ENCODE peak calls at places on chromosomes 11 and 22, in eight cellular contexts. F is GM23248, R is GM23338, I is hepatocyte, B is PC-3, Y is neural progenitor cell, G is HCT116, E is SK-N-SH. M is an unnamed sample. For H3K27me3, the result is how much of the 10 kb centered on the place peaks cover.

GRCh38 chr11:85737738-85738137 is 51.7 kb upstream of the CCDC89 start:
- DNase-seq in E (no peak), R (no peak), I (no peak), F (no peak), B (peak), Y (no peak), G (no peak), M (no peak)

GRCh38 chr11:66359662-66360087 is 11.9 kb downstream of the SLC29A2 start:
- DNase-seq in Y (no peak), G (no peak), R (peak), I (peak), F (no peak), B (no peak), E (no peak), M (no peak)

GRCh38 chr22:39959640-39960447 is at the start of gene TMA7B:
- DNase-seq in F (peak), Y (peak), R (peak), I (peak), G (no peak), B (peak), E (peak), M (no peak)

GRCh38 chr22:24433001-24433867 is 5.8 kb downstream of the ADORA2A start:
- DNase-seq in Y (no peak), B (no peak), R (no peak), I (no peak), G (no peak), F (no peak), E (peak), M (no peak)

GRCh38 chr11:107591098-107591445 is at the start of gene ELMOD1:
- DNase-seq in E (peak), B (peak), Y (peak), R (peak), I (peak), G (no peak), F (peak), M (peak)

GRCh38 chr11:87662287-87662686 is 513.0 kb downstream of the RAB38 start:
- DNase-seq in Y (no peak), F (no peak), G (no peak), R (no peak), B (no peak), I (no peak), E (no peak), M (no peak)

GRCh38 chr11:128508785-128509518 is 78.4 kb downstream of the ETS1 start:
- DNase-seq in G (no peak), Y (no peak), I (no peak), F (peak), B (peak), R (no peak), E (no peak), M (no peak)

GRCh38 chr11:118634435-118635236 is 27.2 kb downstream of the PHLDB1 start:
- DNase-seq in E (peak), Y (peak), F (peak), B (peak), I (peak), G (no peak), R (peak), M (peak)

GRCh38 chr11:132858203-132858602 is 674.1 kb downstream of the OPCML start:
- DNase-seq in R (peak), B (no peak), I (peak), Y (peak), E (no peak), F (peak), G (no peak), M (no peak)

DNA sequence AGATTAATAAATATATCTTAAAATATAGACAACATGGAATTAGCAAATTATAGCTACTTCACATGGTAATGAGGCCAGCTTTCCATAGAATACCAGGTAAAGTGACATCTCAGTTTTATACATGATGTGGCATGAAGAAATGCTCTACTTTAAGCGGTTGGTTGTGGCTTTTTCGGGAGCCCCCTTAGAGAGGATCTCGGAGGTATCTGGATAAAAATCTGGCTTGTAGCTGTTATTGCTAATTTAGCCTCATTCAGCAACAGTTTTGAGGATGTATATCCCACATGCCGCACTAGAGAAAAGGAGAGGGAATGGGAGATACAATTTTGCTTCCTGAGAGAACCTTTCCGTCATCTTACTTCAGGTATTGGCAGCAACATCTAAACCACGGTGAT is 24.0 kb upstream of the TOP3B start:
- DNase-seq in B (no peak), F (no peak), Y (no peak), R (no peak), E (no peak), I (no peak), G (no peak), M (no peak)
- H3K27me3 ChIP-seq in B (under half), F (under half), Y (half or more), R (half or more), E (under half), I (under half), G (under half), M (under half)

DNA sequence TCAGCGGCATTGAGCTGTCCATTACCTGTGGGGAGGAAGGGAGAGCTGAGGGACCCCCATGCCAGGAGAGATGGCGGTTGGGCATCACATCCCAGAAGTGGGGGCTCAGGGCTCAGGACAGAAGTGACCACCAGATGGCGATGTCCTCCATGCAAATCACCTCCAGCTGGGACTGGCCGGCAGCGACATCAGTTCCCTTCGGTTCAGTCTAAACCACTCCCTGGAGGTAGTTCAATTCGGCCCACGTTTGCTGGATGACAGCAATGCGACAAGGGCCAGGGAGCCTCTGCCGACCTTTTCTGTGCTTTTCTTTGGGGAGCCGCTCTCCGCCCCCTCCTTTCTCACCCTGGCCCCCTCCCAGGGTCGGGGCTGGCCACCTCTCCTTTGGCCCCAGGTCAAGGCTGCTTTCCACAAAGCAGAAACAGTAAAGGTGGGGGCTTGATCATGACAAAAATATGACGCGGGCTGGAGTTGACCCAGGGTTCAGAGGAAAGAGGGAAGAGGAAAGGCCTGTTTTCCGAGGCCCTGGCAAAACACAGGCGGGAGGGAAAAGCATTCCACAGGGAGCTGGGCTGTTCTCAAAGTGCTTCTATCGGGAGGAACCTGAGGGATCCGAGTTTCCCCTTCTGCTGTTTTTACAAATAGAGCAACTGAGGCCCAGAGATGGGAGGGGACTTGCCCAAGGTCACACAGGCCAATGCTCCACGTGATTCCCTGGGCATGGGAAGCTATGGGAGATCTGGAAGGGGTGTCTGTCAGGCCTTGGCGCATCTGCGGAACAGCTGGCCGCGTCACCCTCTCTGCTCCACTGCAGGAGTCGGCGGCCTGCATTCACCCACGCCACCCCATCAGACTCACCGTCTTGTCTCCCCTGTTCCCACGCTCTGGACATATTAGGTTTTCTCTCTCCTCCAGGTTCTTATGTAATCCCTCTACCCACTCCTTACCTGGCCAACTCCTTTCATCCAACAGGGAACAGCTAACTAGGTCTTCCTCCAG is 54.7 kb downstream of the FBXO7 start:
- DNase-seq in Y (peak), I (peak), G (peak), E (peak), R (peak), F (peak), B (peak), M (peak)
- TF ChIP-seq EZH2phosphoT487 in Y (no peak), I (no peak), G (no peak), E (no peak), R (no peak), F (no peak), B (no peak), M (no peak)

GRCh38 chr22:23152238-23153114 is 7.2 kb downstream of the RAB36 start:
- DNase-seq in Y (no peak), B (no peak), G (no peak), I (no peak), E (no peak), R (no peak), F (no peak), M (no peak)
- H2AFZ ChIP-seq in Y (no peak), B (no peak), G (no peak), I (no peak), E (no peak), R (no peak), F (no peak), M (no peak)

DNA sequence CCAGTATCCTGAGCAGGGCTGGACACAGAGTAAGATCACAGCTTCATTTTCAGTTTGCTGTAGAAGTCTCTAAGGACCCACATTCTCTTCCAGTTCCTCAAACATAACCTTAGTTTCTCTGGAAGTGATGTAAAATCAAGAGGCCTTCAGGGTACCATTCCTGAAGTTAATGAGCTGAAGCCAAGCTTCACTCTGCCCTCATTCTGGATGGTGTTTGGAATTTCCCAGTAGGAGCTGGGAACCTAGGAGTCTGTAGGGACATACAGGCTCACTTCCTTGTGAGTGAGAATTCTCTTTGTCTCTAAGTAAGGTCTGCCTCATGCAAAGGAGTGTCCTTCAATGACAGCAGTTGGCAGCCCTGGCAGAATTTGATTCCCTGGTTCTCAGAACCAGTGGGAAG is 142.4 kb upstream of the NARS2 start:
- DNase-seq in Y (no peak), R (no peak), E (no peak), B (no peak), I (no peak), F (no peak), G (no peak), M (no peak)
- H3K27me3 ChIP-seq in Y (under half), R (under half), E (under half), B (under half), I (under half), F (under half), G (under half), M (under half)

DNA sequence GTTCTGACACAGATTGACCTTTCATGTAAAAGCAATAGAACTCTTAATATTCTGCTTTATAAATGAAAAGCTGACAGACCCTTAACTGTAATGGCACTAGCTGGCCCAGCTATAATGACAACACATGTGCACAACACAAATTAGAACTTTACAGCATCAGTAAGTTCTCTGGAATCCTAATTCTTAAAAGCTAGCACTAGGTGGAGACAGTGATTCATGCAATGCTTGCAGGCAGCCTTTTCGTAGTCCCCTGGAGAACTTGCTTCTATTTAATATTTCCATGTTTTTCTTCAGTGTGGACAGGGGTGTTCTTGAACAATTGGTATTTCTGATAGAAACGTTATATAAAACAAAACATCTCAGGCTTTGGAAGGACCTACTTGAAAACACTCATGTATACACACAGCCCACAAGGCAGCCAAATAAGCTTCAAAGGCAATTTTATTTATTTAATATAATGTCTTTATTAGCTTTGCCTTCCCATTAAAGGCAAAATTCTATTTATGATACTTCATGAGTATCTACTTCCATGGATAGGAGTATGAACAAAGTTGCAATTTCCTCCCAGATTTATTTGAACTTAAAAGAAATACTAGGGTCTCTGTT is 374.3 kb upstream of the MPPED2 start:
- DNase-seq in G (peak), F (peak), E (peak), R (peak), Y (peak), I (peak), B (peak), M (peak)
- TF ChIP-seq EZH2phosphoT487 in G (no peak), F (no peak), E (no peak), R (no peak), Y (no peak), I (no peak), B (no peak), M (no peak)

DNA sequence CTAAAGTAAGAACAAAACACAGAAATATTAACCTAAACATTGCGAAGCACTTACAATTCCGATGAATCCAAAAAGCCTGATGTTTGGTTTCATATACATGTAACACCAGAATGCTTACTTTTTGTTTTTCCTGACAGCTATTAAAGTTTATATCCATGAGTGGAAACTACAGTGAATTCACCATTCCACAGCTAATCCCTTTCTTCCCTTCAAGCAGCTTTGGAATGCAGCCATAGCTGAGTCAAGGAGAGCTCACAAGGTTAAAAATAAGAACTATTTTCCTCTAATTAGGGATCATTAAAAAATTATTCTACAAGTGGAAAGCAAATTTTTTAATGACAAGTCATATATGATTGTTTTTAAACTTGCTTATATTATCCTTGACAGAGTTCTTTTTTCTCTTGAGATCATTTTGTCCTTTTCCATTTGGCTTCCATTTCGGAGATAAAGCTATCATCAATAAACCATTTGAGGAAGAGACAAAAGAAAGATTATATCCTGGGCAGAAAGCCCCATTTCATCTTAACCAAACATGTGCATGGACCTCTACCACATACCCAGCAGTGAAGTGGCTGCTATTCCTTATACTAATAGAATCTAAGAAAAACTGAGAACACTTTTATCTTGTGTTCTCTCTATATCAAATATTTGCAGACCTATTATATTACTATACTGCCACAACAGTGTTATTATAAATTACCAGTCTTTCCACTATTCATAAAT is 19.7 kb upstream of the FIBIN start:
- DNase-seq in B (no peak), I (no peak), G (no peak), E (no peak), R (no peak), F (peak), Y (peak), M (no peak)
- H2AFZ ChIP-seq in B (no peak), I (no peak), G (no peak), E (peak), R (no peak), F (peak), Y (no peak), M (no peak)

DNA sequence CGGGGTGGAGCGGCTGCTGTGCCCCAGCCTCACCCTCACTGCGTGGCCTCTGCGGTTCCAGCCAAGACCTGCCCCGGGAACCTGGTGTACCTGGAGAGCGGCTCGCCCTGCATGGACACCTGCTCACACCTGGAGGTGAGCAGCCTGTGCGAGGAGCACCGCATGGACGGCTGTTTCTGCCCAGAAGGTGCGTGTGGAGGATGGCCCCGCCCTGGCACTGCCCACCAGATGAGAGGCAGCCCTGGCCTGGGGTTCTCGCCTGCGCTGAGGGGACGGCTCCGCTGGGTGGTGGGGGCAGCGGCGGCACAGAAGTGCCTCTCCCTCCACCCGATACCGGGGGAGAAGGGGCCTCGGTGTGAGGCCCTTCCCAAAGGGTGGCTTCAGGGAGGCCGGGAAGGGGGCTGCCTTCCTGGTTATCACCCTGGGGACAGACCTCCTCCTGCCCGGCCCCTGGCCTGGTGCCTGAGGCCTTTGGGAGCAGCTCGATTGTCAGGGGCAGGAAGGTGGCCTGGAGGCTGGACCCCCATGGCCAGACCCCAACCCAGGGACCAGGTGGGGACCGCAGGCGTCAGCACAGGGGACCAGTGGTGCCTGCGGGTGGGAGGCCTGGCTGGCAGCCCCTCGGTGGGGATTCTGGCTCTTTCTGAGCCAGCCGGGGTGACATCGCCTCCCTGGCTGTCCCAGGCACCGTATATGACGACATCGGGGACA is 7.1 kb downstream of the MUC2 start:
- DNase-seq in Y (no peak), E (no peak), F (no peak), I (no peak), G (no peak), B (no peak), R (no peak), M (no peak)
- H3K27me3 ChIP-seq in Y (under half), E (under half), F (under half), I (under half), G (under half), B (under half), R (under half), M (half or more)

DNA sequence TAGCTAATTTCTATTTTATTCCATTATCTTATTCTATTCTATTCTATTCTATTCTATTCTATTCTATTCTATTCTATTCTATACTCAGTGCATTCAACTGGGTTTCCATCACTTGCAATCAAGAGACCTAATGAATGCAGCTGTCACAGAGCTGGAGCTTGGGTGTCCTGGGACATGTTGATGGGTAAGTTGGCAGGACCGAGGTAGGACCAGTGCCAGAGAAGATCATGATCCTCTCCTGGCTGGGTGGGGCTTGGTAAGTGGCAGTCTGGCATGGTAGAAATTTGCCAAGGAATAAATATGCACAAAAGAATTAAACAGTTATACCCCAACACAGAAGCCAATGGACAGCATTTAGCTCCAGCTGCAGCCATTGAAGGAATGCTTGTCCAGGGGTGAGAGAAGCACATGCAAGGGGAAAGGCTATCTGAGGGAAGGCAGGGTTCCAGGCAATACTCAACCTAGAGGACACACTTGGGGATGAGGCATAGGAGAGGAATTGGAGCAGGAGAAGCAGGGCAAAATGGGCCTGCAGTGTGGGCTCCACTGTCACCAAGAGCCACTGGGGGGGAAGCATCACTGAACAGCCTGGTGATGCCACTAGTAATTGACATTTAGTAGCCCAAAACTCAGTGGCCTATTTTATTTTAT is 97.0 kb upstream of the CD82 start:
- DNase-seq in B (no peak), I (no peak), Y (no peak), E (no peak), G (no peak), R (no peak), F (no peak), M (no peak)
- TF ChIP-seq EZH2phosphoT487 in B (no peak), I (no peak), Y (no peak), E (no peak), G (no peak), R (no peak), F (no peak), M (no peak)

DNA sequence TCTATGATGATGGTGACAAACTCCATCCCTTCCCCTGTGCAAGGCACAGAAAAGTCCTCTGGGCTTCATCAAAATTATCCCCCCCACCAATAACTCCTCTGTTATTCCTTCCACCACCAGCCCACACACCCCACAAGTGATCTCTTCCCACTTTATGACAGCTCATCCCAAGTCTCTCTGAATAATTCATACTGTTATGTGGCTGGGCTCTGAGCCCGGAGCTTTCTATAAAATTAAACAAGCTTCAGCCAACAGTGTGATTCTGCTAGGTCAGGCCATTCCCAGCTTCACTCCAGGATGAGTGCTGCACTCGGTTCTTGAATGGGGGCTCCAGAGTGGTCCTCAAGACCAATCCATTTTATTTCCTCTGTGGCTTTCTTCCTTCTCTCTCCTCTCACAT is 83.0 kb downstream of the INSC start:
- DNase-seq in I (no peak), F (peak), Y (no peak), E (no peak), R (no peak), G (no peak), B (no peak), M (no peak)
- H2AFZ ChIP-seq in I (no peak), F (no peak), Y (no peak), E (no peak), R (no peak), G (no peak), B (no peak), M (no peak)

M was measured in MM.1S.